ENCODE peak calls at places on chromosomes 3 and 15, in ten cellular contexts. N, J, T, A, R, M, H, X, P and L are unnamed samples.

GRCh38 chr15:28094732-28095521 is 4.2 kb downstream of the OCA2 start:
- DNase-seq in M (peak; percentile 77), P (no peak), J (peak; percentile 92), R (no peak), X (peak; percentile 60), H (no peak), N (no peak), A (no peak), T (peak; percentile 85), L (peak; percentile 77)

GRCh38 chr15:85479071-85479647 is 98.8 kb downstream of the AKAP13 start:
- DNase-seq in P (no peak), H (no peak), T (no peak), N (no peak), A (peak; percentile 3), M (peak; percentile 39), R (no peak), J (no peak), X (no peak), L (no peak)

GRCh38 chr3:8313591-8314298 is 187.9 kb upstream of the LMCD1 start:
- DNase-seq in T (peak; percentile 47), X (no peak), H (no peak), P (no peak), A (no peak), R (no peak), J (no peak), M (no peak), N (no peak), L (no peak)

GRCh38 chr3:50632450-50632849 is 15.5 kb downstream of the MAPKAPK3 start:
- DNase-seq in N (no peak), R (no peak), A (no peak), M (peak; percentile 76), J (no peak), H (no peak), P (peak; percentile 27), X (no peak), T (no peak), L (no peak)

GRCh38 chr3:133894334-133895207 is 1.1 kb downstream of the RAB6B start:
- DNase-seq in N (no peak), R (no peak), A (no peak), M (peak; percentile 76), T (no peak), J (no peak), H (peak; percentile 90), X (no peak), P (peak; percentile 50), L (no peak)

GRCh38 chr3:43361077-43361476 is 74.7 kb downstream of the SNRK start:
- DNase-seq in J (no peak), T (no peak), X (no peak), N (no peak), A (no peak), M (no peak), R (no peak), H (peak; percentile 80), P (no peak), L (peak; percentile 56)

GRCh38 chr3:9151240-9151639 is 98.2 kb downstream of the SRGAP3 start:
- DNase-seq in T (no peak), X (no peak), R (no peak), A (no peak), M (no peak), H (no peak), P (no peak), N (no peak), J (no peak), L (no peak)

GRCh38 chr3:66115858-66116654 is 77.3 kb upstream of the MAGI1 start:
- DNase-seq in M (peak; percentile 19), H (no peak), X (peak; percentile 66), A (peak; percentile 54), J (no peak), P (no peak), N (peak; percentile 81), T (peak; percentile 34), R (no peak), L (no peak)

GRCh38 chr3:17546500-17546899 is 195.9 kb downstream of the TBC1D5 start:
- DNase-seq in M (no peak), A (no peak), N (no peak), R (no peak), J (no peak), H (no peak), X (no peak), P (no peak), T (no peak), L (no peak)

GRCh38 chr3:49794431-49794830 is 5.2 kb downstream of the CDHR4 start:
- DNase-seq in A (no peak), P (no peak), R (no peak), J (no peak), T (no peak), X (no peak), M (peak; percentile 2), N (no peak), H (no peak), L (no peak)

GRCh38 chr3:133760916-133761315 is 14.7 kb downstream of the TF start:
- DNase-seq in H (no peak), N (no peak), P (no peak), T (no peak), X (no peak), M (no peak), A (no peak), R (no peak), J (no peak), L (no peak)

GRCh38 chr15:70964686-70965085 is 72.1 kb downstream of the LRRC49 start:
- DNase-seq in A (no peak), N (no peak), X (no peak), M (no peak), J (no peak), R (no peak), T (no peak), P (no peak), H (no peak), L (no peak)

GRCh38 chr15:39427705-39428104 is 153.2 kb upstream of the THBS1 start:
- DNase-seq in A (no peak), N (peak; percentile 62), X (no peak), R (no peak), P (peak; percentile 46), M (peak; percentile 53), H (no peak), J (no peak), T (no peak), L (no peak)

GRCh38 chr15:91992940-91993339 is 139.4 kb downstream of the SLCO3A1 start:
- DNase-seq in A (no peak), H (no peak), X (no peak), N (no peak), T (no peak), R (no peak), J (no peak), P (no peak), M (no peak), L (no peak)

GRCh38 chr3:16738451-16738850 is 133.2 kb upstream of the DAZL start:
- DNase-seq in R (no peak), N (no peak), M (no peak), P (no peak), X (no peak), T (no peak), J (no peak), H (no peak), A (no peak), L (no peak)

DNA sequence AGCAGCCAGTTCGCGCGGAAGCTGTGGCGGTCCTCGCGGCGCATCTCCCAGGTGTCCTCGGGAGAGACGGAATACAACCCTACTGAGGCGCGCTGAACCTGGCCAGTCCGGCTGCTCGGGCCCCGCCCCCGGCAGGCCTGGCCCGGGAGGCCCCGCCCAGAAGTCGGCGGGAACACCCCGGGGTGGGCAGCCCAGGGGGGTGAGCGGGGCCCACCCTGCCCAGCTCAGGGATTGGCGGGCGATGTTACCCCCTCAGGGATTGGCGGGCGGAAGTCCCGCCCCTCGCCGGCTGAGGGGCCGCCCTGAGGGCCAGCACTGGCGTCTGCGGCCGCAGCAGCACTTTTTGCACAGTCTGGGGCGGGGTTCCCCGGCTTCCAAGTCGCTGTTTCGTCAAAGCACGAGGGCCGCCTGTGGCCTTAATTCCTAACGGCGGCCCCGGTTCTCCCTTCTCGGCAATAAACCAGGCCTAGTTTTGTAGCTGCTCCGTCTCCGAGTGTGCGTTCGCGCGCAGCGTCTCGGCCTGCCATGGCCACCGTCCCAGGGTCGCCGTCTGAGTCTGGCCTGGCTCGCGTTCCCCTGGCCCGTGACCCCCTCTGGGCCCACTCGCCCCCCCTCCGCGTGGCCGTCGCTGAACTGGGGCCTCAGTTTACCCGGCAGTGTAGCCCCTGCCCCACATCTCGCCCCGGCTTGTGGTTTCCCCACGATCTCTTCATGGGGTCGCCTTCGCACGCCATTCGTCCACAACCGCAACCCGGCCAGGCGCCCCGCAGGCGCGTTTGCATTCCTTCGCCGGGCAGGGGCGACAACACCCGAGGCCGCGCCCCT is 30.0 kb downstream of the NBEAL2 start:
- DNase-seq in H (peak; percentile 96), P (no peak), A (peak; percentile 73), R (peak; percentile 40), J (peak; percentile 85), X (peak; percentile 97), T (peak; percentile 77), N (no peak), M (peak; percentile 99), L (peak; percentile 92)
- TF ChIP-seq EP300 in H (no peak), P (no peak), A (no peak), R (no peak), J (no peak), X (no peak), T (no peak), N (no peak), M (no peak), L (no peak)

DNA sequence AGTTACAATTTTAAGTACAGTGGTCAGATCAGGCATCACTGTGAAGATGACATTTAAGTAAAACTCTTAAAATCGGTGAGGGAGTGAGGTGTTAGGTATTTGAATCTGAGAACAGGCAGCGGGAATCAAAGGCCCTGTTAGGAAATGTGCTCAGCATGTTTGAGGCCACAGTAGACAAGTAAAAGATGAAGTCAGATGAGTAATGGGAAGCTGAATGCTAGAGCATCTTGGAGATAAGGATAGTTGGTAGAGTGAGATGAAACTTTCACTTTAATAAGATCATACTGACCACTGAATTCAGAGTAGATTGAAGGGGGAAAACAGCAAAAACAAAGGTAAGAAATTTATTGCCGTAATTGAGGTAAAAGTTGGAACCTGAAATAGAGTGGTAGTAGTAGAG is 61.6 kb downstream of the DCBLD2 start:
- DNase-seq in X (no peak), A (no peak), H (no peak), M (no peak), J (no peak), N (no peak), T (no peak), R (no peak), P (no peak), L (no peak)
- TF ChIP-seq POLR2AphosphoS5 in X (no peak), A (no peak), H (no peak), M (no peak), J (no peak), N (no peak), T (no peak), R (no peak), P (no peak), L (no peak)

DNA sequence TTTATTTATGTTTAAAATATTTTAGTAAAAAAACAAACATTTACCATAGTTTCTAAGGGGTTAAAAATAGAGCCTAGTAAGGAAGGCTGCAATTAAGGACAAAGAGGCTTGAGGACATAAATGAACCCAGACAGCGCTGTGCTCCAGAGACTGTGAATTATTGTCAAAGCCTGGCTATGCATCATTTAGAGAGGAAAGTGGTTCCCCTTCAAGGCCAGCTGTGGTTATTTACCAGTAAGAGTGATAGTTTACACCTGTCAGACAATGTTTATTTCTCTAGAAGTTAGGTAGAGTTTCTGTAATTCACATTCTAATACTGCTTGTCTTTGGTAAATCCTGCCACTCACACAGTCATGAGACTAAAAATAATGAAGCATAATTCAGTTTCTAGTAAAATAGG is 32.4 kb upstream of the PIK3R4 start:
- DNase-seq in N (no peak), M (no peak), J (no peak), A (no peak), T (no peak), H (no peak), R (peak; percentile 59), X (no peak), P (no peak), L (no peak)
- TF ChIP-seq EP300 in N (no peak), M (no peak), J (no peak), A (no peak), T (no peak), H (no peak), R (no peak), X (no peak), P (no peak), L (no peak)

GRCh38 chr3:139173372-139174108 is 128.8 kb upstream of the PRR23C start:
- DNase-seq in J (peak; percentile 32), P (no peak), H (no peak), X (no peak), A (no peak), N (no peak), T (no peak), M (no peak), R (peak; percentile 23), L (no peak)
- TF ChIP-seq POLR2AphosphoS5 in J (no peak), P (no peak), H (no peak), X (no peak), A (no peak), N (no peak), T (no peak), M (no peak), R (no peak), L (no peak)